ENCODE peak calls at places on chromosome 15, in four cellular contexts. N, Y, R and E are unnamed samples.
A peak's percentile ranks its signal among the peaks of the same experiment; 100 is the strongest.

GRCh38 chr15:68666120-68666811 is 87.5 kb downstream of the CORO2B start:
- DNase-seq in R (no peak), N (no peak), Y (no peak), E (no peak)

GRCh38 chr15:85924088-85924487 is 129.4 kb upstream of the KLHL25 start:
- DNase-seq in R (no peak), N (no peak), Y (no peak), E (no peak)

GRCh38 chr15:68693071-68693470 is 114.3 kb downstream of the CORO2B start:
- DNase-seq in R (no peak), Y (no peak), N (no peak), E (no peak)

GRCh38 chr15:65525622-65526021 is 4.6 kb upstream of the HACD3 start:
- DNase-seq in R (peak; percentile 26), N (no peak), Y (no peak), E (no peak)

GRCh38 chr15:89097313-89097712 is 9.1 kb downstream of the ABHD2 start:
- DNase-seq in N (no peak), Y (no peak), R (no peak), E (no peak)

GRCh38 chr15:89367485-89368451 is 33.1 kb upstream of the POLG start:
- DNase-seq in R (no peak), N (peak; percentile 78), Y (no peak), E (no peak)

GRCh38 chr15:67100808-67101581 is 35.6 kb downstream of the SMAD3 start:
- DNase-seq in R (no peak), Y (no peak), N (no peak), E (no peak)

GRCh38 chr15:50925281-50925680 is 16.8 kb downstream of the AP4E1 start:
- DNase-seq in Y (no peak), N (no peak), R (no peak), E (no peak)

GRCh38 chr15:73751481-73751880 is 1.7 kb downstream of the INSYN1 start:
- DNase-seq in R (no peak), N (no peak), Y (no peak), E (no peak)

GRCh38 chr15:29773000-29773399 is 49.3 kb downstream of the TJP1 start:
- DNase-seq in Y (no peak), R (no peak), N (no peak), E (no peak)

GRCh38 chr15:60787737-60788513 is 309.0 kb upstream of the ICE2 start:
- DNase-seq in N (no peak), R (no peak), Y (no peak), E (no peak)

GRCh38 chr15:50907866-50908208 is 646 bp upstream of the AP4E1 start:
- DNase-seq in Y (peak; percentile 59), N (peak; percentile 46), R (peak; percentile 17), E (no peak)

GRCh38 chr15:94671845-94672524 is 440.6 kb downstream of the MCTP2 start:
- DNase-seq in Y (no peak), N (no peak), R (peak; percentile 44), E (no peak)

GRCh38 chr15:74752011-74752410 is 3.4 kb downstream of the CYP1A2 start:
- DNase-seq in Y (no peak), N (no peak), R (no peak), E (no peak)

GRCh38 chr15:101049282-101049681 is 130.1 kb downstream of the LRRK1 start:
- DNase-seq in N (no peak), Y (no peak), R (no peak), E (peak; percentile 62)

GRCh38 chr15:67821784-67822451 is 3.4 kb upstream of the SKOR1 start:
- DNase-seq in Y (no peak), R (no peak), N (no peak), E (no peak)

GRCh38 chr15:74402873-74403589 is 30.7 kb downstream of the SEMA7A start:
- DNase-seq in Y (peak; percentile 89), R (no peak), N (no peak), E (no peak)

GRCh38 chr15:94451461-94451860 is 220.1 kb downstream of the MCTP2 start:
- DNase-seq in N (no peak), Y (no peak), R (no peak), E (no peak)

GRCh38 chr15:91711384-91712082 is 142.0 kb upstream of the SLCO3A1 start:
- DNase-seq in N (no peak), R (no peak), Y (no peak), E (no peak)

GRCh38 chr15:99562238-99562637 is 3.5 kb upstream of the MEF2A start:
- DNase-seq in N (no peak), R (no peak), Y (no peak), E (no peak)

GRCh38 chr15:90665288-90666134 is 51.6 kb upstream of the BLM start:
- DNase-seq in N (peak; percentile 95), R (peak; percentile 38), Y (peak; percentile 68), E (no peak)

GRCh38 chr15:89822030-89822429 is 7.4 kb upstream of the ANPEP start:
- DNase-seq in R (no peak), N (peak; percentile 66), Y (no peak), E (no peak)

GRCh38 chr15:66128116-66128715 is 125.3 kb downstream of the MEGF11 start:
- DNase-seq in N (no peak), R (no peak), Y (no peak), E (no peak)

GRCh38 chr15:77507151-77507847 is 86.6 kb downstream of the HMG20A start:
- DNase-seq in R (no peak), Y (no peak), N (no peak), E (no peak)

GRCh38 chr15:53978248-53978906 is at the start of gene UNC13C:
- DNase-seq in Y (no peak), N (peak; percentile 7), R (no peak), E (no peak)

GRCh38 chr15:58588096-58588495 is 156.3 kb downstream of the LIPC start:
- DNase-seq in N (no peak), R (no peak), Y (no peak), E (no peak)

DNA sequence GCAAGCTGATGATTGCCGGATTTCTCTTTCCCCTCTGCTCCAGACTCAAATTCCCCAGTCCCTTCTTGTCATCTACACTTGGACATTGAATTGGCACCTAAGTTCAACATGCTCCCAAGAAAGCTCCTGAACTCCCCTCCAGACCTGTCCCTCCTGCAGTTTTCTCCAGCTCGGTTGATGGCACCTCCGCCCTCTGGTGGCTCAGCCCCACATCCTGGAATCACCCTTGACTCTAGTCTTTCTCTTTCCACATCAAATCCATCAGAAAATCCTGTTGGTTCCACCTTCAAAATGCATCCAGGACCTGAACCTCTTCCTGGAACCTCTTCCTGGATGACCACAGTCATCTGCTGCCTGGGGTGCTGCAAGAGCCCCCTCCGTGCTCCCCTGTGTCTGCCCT is 60.1 kb downstream of the RASGRF1 start:
- DNase-seq in N (no peak), R (no peak), Y (no peak), E (no peak)
- TF ChIP-seq CTCF in N (no peak), R (no peak), Y (no peak), E (no peak)

GRCh38 chr15:40274350-40275274 is 8.3 kb downstream of the ANKRD63 start:
- DNase-seq in N (peak; percentile 40), Y (peak; percentile 89), R (peak; percentile 42), E (peak; percentile 95)
- TF ChIP-seq CTCF in N (peak; percentile 100), Y (peak; percentile 100), R (peak; percentile 100), E (peak; percentile 100)

GRCh38 chr15:41494190-41494921 is 682 bp downstream of the ITPKA start:
- DNase-seq in R (no peak), Y (no peak), N (peak; percentile 17), E (no peak)
- TF ChIP-seq CTCF in R (no peak), Y (no peak), N (no peak), E (no peak)

GRCh38 chr15:44023176-44023575 is 171.9 kb downstream of the FRMD5 start:
- DNase-seq in N (no peak), R (no peak), Y (no peak), E (no peak)
- TF ChIP-seq CTCF in N (no peak), R (no peak), Y (no peak), E (no peak)

DNA sequence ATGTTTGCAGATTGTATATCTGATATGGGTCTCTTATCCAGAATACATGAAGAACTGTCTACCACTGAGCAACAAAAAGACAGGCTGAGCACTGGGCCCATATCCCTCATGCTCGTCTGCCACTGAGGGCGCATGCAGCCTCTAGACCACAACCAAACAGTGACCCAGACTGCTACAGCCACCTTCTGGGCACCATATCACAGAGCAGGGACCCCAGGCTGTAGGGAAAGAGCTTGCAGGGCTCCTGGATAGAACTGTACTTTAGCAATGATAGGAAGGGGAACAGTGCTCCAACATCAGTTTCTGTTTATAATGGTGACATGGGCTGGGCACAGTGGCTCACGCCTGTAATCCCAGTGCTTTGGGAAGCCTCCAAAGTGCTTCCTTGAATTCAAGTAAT is 40.2 kb upstream of the TMEM87A start:
- DNase-seq in R (no peak), Y (no peak), N (no peak), E (no peak)
- TF ChIP-seq CTCF in R (no peak), Y (no peak), N (no peak), E (no peak)

GRCh38 chr15:84690342-84690741 is 25.6 kb downstream of the SEC11A start:
- DNase-seq in N (no peak), Y (no peak), R (no peak), E (no peak)
- TF ChIP-seq CTCF in N (no peak), Y (no peak), R (no peak), E (no peak)